ENCODE peak calls at places on chromosomes 6 and 20, in seven cellular contexts. J, L, C, F, R, U and I are unnamed samples.

GRCh38 chr20:4661191-4661590 is 60.5 kb upstream of the PRND start:
- DNase-seq in U (no peak), R (no peak), C (peak; percentile 31), L (no peak), J (no peak), F (no peak), I (peak; percentile 71)

GRCh38 chr6:5552243-5552642 is 290.9 kb downstream of the FARS2 start:
- DNase-seq in F (no peak), U (no peak), R (no peak), J (no peak), L (no peak), C (no peak), I (no peak)

GRCh38 chr20:25637247-25637646 is 13.4 kb upstream of the NANP start:
- DNase-seq in L (no peak), F (no peak), J (peak; percentile 12), U (no peak), C (no peak), R (no peak), I (no peak)

GRCh38 chr6:35725721-35726438 is 11.0 kb upstream of the ARMC12 start:
- DNase-seq in U (no peak), F (no peak), J (peak; percentile 64), L (no peak), C (peak; percentile 60), R (peak; percentile 33), I (no peak)

GRCh38 chr6:44107017-44107416 is 20.2 kb downstream of the MRPL14 start:
- DNase-seq in C (no peak), R (no peak), L (no peak), F (no peak), J (no peak), U (no peak), I (peak; percentile 82)

GRCh38 chr20:25148181-25148981 is 47.1 kb upstream of the ENTPD6 start:
- DNase-seq in U (no peak), F (peak; percentile 37), J (no peak), L (no peak), R (peak; percentile 69), C (no peak), I (peak; percentile 40)

GRCh38 chr6:36028088-36028886 is 679 bp downstream of the MAPK14 start:
- DNase-seq in R (peak; percentile 52), U (no peak), L (no peak), F (peak; percentile 45), J (peak; percentile 69), C (no peak), I (peak; percentile 46)

GRCh38 chr6:158251565-158251964 is 60.7 kb upstream of the TULP4 start:
- DNase-seq in R (no peak), J (no peak), U (no peak), L (no peak), C (no peak), F (no peak), I (no peak)

GRCh38 chr6:151847064-151847463 is 39.6 kb downstream of the ESR1 start:
- DNase-seq in R (no peak), C (no peak), U (no peak), F (peak; percentile 32), L (no peak), J (peak; percentile 58), I (peak; percentile 73)

GRCh38 chr6:31940256-31940664 is 5.6 kb upstream of the CFB start:
- DNase-seq in C (no peak), L (no peak), R (no peak), U (no peak), J (no peak), F (peak; percentile 54), I (no peak)

GRCh38 chr6:159463440-159463839 is 229.6 kb downstream of the SOD2 start:
- DNase-seq in R (peak; percentile 32), F (no peak), J (peak; percentile 35), U (no peak), L (no peak), C (no peak), I (no peak)

GRCh38 chr20:22438926-22439325 is 145.4 kb downstream of the FOXA2 start:
- DNase-seq in C (no peak), F (no peak), R (peak; percentile 62), U (no peak), J (peak; percentile 76), L (no peak), I (no peak)

GRCh38 chr6:88985901-88986300 is 22.5 kb upstream of the RNGTT start:
- DNase-seq in C (no peak), R (no peak), J (no peak), U (no peak), L (no peak), F (no peak), I (no peak)

GRCh38 chr6:47434372-47435253 is 43.0 kb upstream of the CD2AP start:
- DNase-seq in R (no peak), C (no peak), F (no peak), J (no peak), L (no peak), U (no peak), I (no peak)

GRCh38 chr6:17450825-17451224 is 57.4 kb downstream of the CAP2 start:
- DNase-seq in R (no peak), U (no peak), F (no peak), L (no peak), J (no peak), C (no peak), I (peak; percentile 43)

GRCh38 chr6:34059136-34059731 is 86.7 kb downstream of the GRM4 start:
- DNase-seq in R (no peak), L (no peak), F (peak; percentile 40), U (no peak), J (no peak), C (no peak), I (no peak)

GRCh38 chr6:136696238-136696637 is 96.0 kb downstream of the MAP3K5 start:
- DNase-seq in U (no peak), J (peak; percentile 62), L (no peak), R (no peak), C (no peak), F (peak; percentile 6), I (no peak)

GRCh38 chr6:17038316-17038715 is 63.5 kb upstream of the STMND1 start:
- DNase-seq in C (no peak), L (no peak), F (peak; percentile 31), J (no peak), U (no peak), R (no peak), I (no peak)

GRCh38 chr6:157283900-157284737 is 39.2 kb downstream of the TMEM242 start:
- DNase-seq in R (no peak), L (no peak), U (no peak), F (no peak), J (no peak), C (no peak), I (no peak)

GRCh38 chr20:50645253-50646068 is 45.9 kb downstream of the RIPOR3 start:
- DNase-seq in J (no peak), R (peak; percentile 91), C (no peak), F (peak; percentile 98), L (no peak), U (peak; percentile 94), I (peak; percentile 90)

GRCh38 chr6:149160943-149161342 is 156.6 kb upstream of the TAB2 start:
- DNase-seq in R (no peak), C (no peak), L (no peak), F (no peak), J (no peak), U (no peak), I (no peak)

GRCh38 chr6:53347250-53347920 is 1.4 kb downstream of the ELOVL5 start:
- DNase-seq in R (no peak), J (peak; percentile 65), F (peak; percentile 47), L (no peak), U (no peak), C (peak; percentile 66), I (peak; percentile 55)

GRCh38 chr6:112225691-112226090 is 28.7 kb downstream of the LAMA4 start:
- DNase-seq in F (no peak), R (no peak), J (no peak), L (no peak), U (no peak), C (no peak), I (peak; percentile 52)

GRCh38 chr20:7694940-7695567 is 245.2 kb downstream of the HAO1 start:
- DNase-seq in R (no peak), U (no peak), C (no peak), L (no peak), J (no peak), F (no peak), I (no peak)

GRCh38 chr6:131807644-131808459 is at the start of gene ENPP1:
- DNase-seq in C (no peak), R (peak; percentile 89), U (no peak), F (peak; percentile 83), J (peak; percentile 72), L (peak; percentile 52), I (peak; percentile 55)